ENCODE peak calls at places on chromosomes 3 and 15, in ten cellular contexts. H, G, A, Z, L, O, I, M, B and D are unnamed samples.
A peak's percentile ranks its signal among the peaks of the same experiment; 100 is the strongest.

GRCh38 chr15:56765252-56765651 is 31.9 kb upstream of the ZNF280D start:
- DNase-seq in H (no peak), G (no peak), A (peak; percentile 21), Z (peak; percentile 84), L (no peak), O (peak; percentile 81), I (no peak), M (no peak), B (no peak), D (no peak)

GRCh38 chr15:99857836-99858235 is 124.6 kb upstream of the LYSMD4 start:
- DNase-seq in H (no peak), G (no peak), A (no peak), Z (no peak), L (no peak), O (no peak), I (no peak), M (no peak), B (no peak), D (no peak)

GRCh38 chr15:40325700-40326099 is 2.2 kb downstream of the INAFM2 start:
- DNase-seq in H (no peak), G (no peak), A (no peak), Z (no peak), L (no peak), O (no peak), I (no peak), M (no peak), B (no peak), D (no peak)

GRCh38 chr3:123143669-123144411 is 57.9 kb upstream of the SEC22A start:
- DNase-seq in H (no peak), G (no peak), A (peak; percentile 29), Z (peak; percentile 15), L (no peak), O (peak; percentile 40), I (peak; percentile 79), M (no peak), B (no peak), D (peak; percentile 64)

GRCh38 chr3:49650651-49651050 is 23.5 kb upstream of the APEH start:
- DNase-seq in H (no peak), G (no peak), A (no peak), Z (no peak), L (no peak), O (no peak), I (no peak), M (no peak), B (no peak), D (no peak)

GRCh38 chr3:112653881-112654300 is 12.9 kb upstream of the CCDC80 start:
- DNase-seq in H (no peak), G (no peak), A (peak; percentile 31), Z (peak; percentile 91), L (no peak), O (peak; percentile 95), I (no peak), M (no peak), B (no peak), D (no peak)

GRCh38 chr15:69891070-69891491 is 206.6 kb downstream of the TLE3 start:
- DNase-seq in H (no peak), G (no peak), A (no peak), Z (no peak), L (no peak), O (no peak), I (no peak), M (no peak), B (no peak), D (no peak)

GRCh38 chr3:49279376-49279775 is 2.3 kb upstream of the C3orf62 start:
- DNase-seq in H (no peak), G (no peak), A (no peak), Z (no peak), L (no peak), O (peak; percentile 53), I (no peak), M (no peak), B (no peak), D (no peak)

GRCh38 chr3:63950698-63951097 is 38.5 kb upstream of the SCAANT1 start:
- DNase-seq in H (no peak), G (no peak), A (no peak), Z (no peak), L (no peak), O (peak; percentile 10), I (no peak), M (no peak), B (no peak), D (no peak)

GRCh38 chr3:152320201-152320617 is 51.5 kb downstream of the MBNL1 start:
- DNase-seq in H (no peak), G (no peak), A (no peak), Z (no peak), L (no peak), O (no peak), I (no peak), M (no peak), B (no peak), D (no peak)

GRCh38 chr15:88705769-88706165 is 67.0 kb downstream of the ISG20 start:
- DNase-seq in H (no peak), G (no peak), A (no peak), Z (no peak), L (no peak), O (no peak), I (no peak), M (no peak), B (no peak), D (no peak)

GRCh38 chr3:30492581-30493192 is 113.7 kb upstream of the TGFBR2 start:
- DNase-seq in H (no peak), G (no peak), A (no peak), Z (no peak), L (no peak), O (peak; percentile 68), I (no peak), M (no peak), B (no peak), D (no peak)

GRCh38 chr3:165622356-165622755 is 214.9 kb downstream of the BCHE start:
- DNase-seq in H (no peak), G (no peak), A (no peak), Z (no peak), L (no peak), O (no peak), I (no peak), M (no peak), B (no peak), D (no peak)

GRCh38 chr15:89441295-89441762 is 55.1 kb downstream of the RHCG start:
- DNase-seq in H (no peak), G (no peak), A (no peak), Z (no peak), L (no peak), O (no peak), I (no peak), M (no peak), B (peak; percentile 13), D (no peak)

GRCh38 chr3:122505676-122506075 is 9.1 kb downstream of the KPNA1 start:
- DNase-seq in H (no peak), G (no peak), A (no peak), Z (no peak), L (no peak), O (no peak), I (peak; percentile 80), M (no peak), B (no peak), D (no peak)

GRCh38 chr3:89113887-89114840 is 6.7 kb downstream of the EPHA3 start:
- DNase-seq in H (no peak), G (peak; percentile 2), A (peak; percentile 40), Z (peak; percentile 74), L (peak; percentile 47), O (peak; percentile 45), I (peak; percentile 88), M (no peak), B (peak; percentile 30), D (no peak)

GRCh38 chr15:94164202-94164807 is 67.1 kb upstream of the MCTP2 start:
- DNase-seq in H (peak; percentile 54), G (peak; percentile 20), A (peak; percentile 17), Z (peak; percentile 55), L (peak; percentile 60), O (peak; percentile 37), I (peak; percentile 81), M (peak; percentile 26), B (peak; percentile 73), D (peak; percentile 3)

GRCh38 chr3:156787926-156788663 is 38.1 kb upstream of the LEKR1 start:
- DNase-seq in H (no peak), G (peak; percentile 23), A (peak; percentile 75), Z (peak; percentile 95), L (peak; percentile 56), O (peak; percentile 97), I (peak; percentile 56), M (no peak), B (no peak), D (peak; percentile 64)

GRCh38 chr15:22902981-22903380 is 64.5 kb downstream of the NIPA2 start:
- DNase-seq in H (no peak), G (no peak), A (no peak), Z (no peak), L (no peak), O (no peak), I (no peak), M (no peak), B (no peak), D (no peak)

GRCh38 chr3:21697707-21698106 is 53.3 kb downstream of the ZNF385D start:
- DNase-seq in H (no peak), G (no peak), A (no peak), Z (no peak), L (no peak), O (peak; percentile 12), I (no peak), M (no peak), B (no peak), D (no peak)

GRCh38 chr15:81887913-81888312 is 157.9 kb downstream of the MEX3B start:
- DNase-seq in H (no peak), G (no peak), A (peak; percentile 13), Z (peak; percentile 83), L (no peak), O (peak; percentile 87), I (no peak), M (no peak), B (no peak), D (no peak)

GRCh38 chr3:87333393-87333892 is 57.1 kb upstream of the POU1F1 start:
- DNase-seq in H (no peak), G (peak; percentile 31), A (peak; percentile 57), Z (peak; percentile 90), L (peak; percentile 52), O (peak; percentile 93), I (peak; percentile 9), M (no peak), B (no peak), D (peak; percentile 34)

GRCh38 chr15:69685524-69686452 is 233.2 kb downstream of the RPLP1 start:
- DNase-seq in H (no peak), G (no peak), A (no peak), Z (no peak), L (no peak), O (no peak), I (no peak), M (no peak), B (no peak), D (no peak)

GRCh38 chr15:89382288-89382687 is 47.7 kb upstream of the POLG start:
- DNase-seq in H (no peak), G (no peak), A (no peak), Z (no peak), L (no peak), O (no peak), I (no peak), M (no peak), B (no peak), D (no peak)

GRCh38 chr3:20078194-20078709 is 38.0 kb downstream of the KAT2B start:
- DNase-seq in H (no peak), G (no peak), A (no peak), Z (no peak), L (no peak), O (no peak), I (no peak), M (no peak), B (no peak), D (no peak)

GRCh38 chr3:160921020-160921635 is 165.1 kb downstream of the PPM1L start:
- DNase-seq in H (no peak), G (no peak), A (peak; percentile 56), Z (peak; percentile 54), L (no peak), O (peak; percentile 54), I (peak; percentile 48), M (no peak), B (no peak), D (peak; percentile 29)